ENCODE peak calls at places on chromosomes 13 and 19, in five cellular contexts. T is GM23248, W is testis, H is uterus, Z is Karpas-422. G is an unnamed sample. For H3K36me3, the result is how much of the 10 kb centered on the place peaks cover.

GRCh38 chr19:12789098-12789903 is 2.0 kb upstream of the JUNB start:
- DNase-seq in T (peak), Z (peak), H (peak), W (no peak), G (no peak)

GRCh38 chr13:43942301-43942700 is 62.6 kb downstream of the LACC1 start:
- DNase-seq in H (no peak), T (no peak), W (no peak), Z (no peak), G (no peak)

GRCh38 chr19:31819837-31820236 is 470.6 kb upstream of the TSHZ3 start:
- DNase-seq in H (no peak), Z (no peak), T (no peak), W (no peak), G (no peak)

GRCh38 chr19:31152906-31153305 is 196.3 kb downstream of the TSHZ3 start:
- DNase-seq in T (peak), H (no peak), Z (no peak), W (no peak), G (no peak)

GRCh38 chr13:114241918-114242317 is 7.2 kb downstream of the CDC16 start:
- DNase-seq in W (no peak), T (no peak), Z (no peak), H (no peak), G (no peak)

GRCh38 chr19:39342647-39343305 is 555 bp downstream of the SAMD4B start:
- DNase-seq in H (peak), Z (no peak), T (peak), W (no peak), G (no peak)

GRCh38 chr19:14030997-14031718 is 404 bp upstream of the IL27RA start:
- DNase-seq in T (no peak), H (no peak), W (no peak), Z (no peak), G (no peak)

GRCh38 chr19:37304884-37305255 is 66.0 kb upstream of the ZNF527 start:
- DNase-seq in T (no peak), Z (no peak), H (no peak), W (no peak), G (no peak)

GRCh38 chr19:16373079-16373478 is 48.5 kb downstream of the KLF2 start:
- DNase-seq in H (no peak), T (no peak), W (no peak), Z (no peak), G (no peak)

GRCh38 chr13:20353973-20354372 is 121.9 kb upstream of the GJB6 start:
- DNase-seq in H (no peak), T (peak), Z (peak), W (no peak), G (no peak)

GRCh38 chr19:30590596-30591229 is 218.5 kb downstream of the ZNF536 start:
- DNase-seq in T (no peak), H (no peak), Z (no peak), W (no peak), G (no peak)

DNA sequence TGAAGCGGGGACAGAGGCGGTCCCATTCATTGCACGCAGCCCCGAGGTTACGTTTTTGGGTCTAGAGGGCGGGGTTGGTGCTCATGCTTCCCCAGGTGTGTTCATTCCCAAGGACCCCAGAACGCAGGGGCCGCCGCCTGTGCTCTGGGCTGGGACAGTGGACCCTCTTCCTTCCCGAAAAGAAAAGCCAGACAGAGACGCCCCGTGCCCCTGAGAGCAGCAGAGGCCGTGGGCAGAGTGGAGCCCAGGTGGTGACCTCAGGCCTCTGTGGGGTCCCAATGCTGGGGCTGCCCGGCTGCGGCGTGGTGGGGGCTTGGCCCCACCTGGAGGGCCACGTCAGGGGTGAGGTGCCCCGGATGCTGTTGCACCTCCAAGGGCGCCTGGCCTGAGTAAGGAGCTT is 15.4 kb downstream of the SGTA start:
- DNase-seq in W (no peak), Z (no peak), H (no peak), T (no peak), G (no peak)
- H3K36me3 ChIP-seq in W (under half), Z (under half), H (under half), T (under half), G (under half)

GRCh38 chr13:24273926-24274325 is 35.5 kb upstream of the C1QTNF9 start:
- DNase-seq in T (no peak), H (no peak), Z (no peak), W (no peak), G (no peak)
- H3K4me3 ChIP-seq in T (no peak), H (no peak), Z (no peak), W (no peak), G (no peak)

GRCh38 chr19:58300620-58301019 is 4.6 kb upstream of the ERVK3-1 start:
- DNase-seq in T (no peak), H (no peak), Z (no peak), W (no peak), G (no peak)
- H3K36me3 ChIP-seq in T (under half), H (under half), Z (half or more), W (under half), G (under half)

DNA sequence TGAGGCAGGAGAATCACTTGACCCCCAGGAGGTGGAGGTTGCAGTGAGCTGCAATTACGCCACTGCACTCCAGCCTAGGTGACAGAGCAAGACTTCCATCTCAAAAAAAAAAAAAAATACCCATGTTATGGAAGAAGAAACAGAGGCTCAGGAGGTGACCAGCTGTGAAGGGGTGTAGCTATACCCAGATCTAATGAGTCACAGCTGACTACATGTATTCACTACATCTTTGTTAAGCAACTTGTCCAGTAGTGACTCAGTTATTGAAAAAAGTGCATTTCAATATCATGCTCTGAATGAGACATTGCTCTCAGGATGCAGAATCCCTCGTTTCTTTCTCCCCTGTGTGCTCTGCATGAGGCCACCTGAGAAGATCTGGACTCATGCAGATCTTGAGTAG is 16.1 kb upstream of the SPART start:
- DNase-seq in T (peak), H (no peak), W (no peak), Z (no peak), G (no peak)
- H3K4me3 ChIP-seq in T (no peak), H (no peak), W (no peak), Z (no peak), G (no peak)

GRCh38 chr19:10256970-10257615 is 5.1 kb downstream of the MRPL4 start:
- DNase-seq in Z (peak), H (no peak), W (no peak), T (no peak), G (no peak)

GRCh38 chr19:10256551-10256950 is 4.5 kb downstream of the MRPL4 start:
- DNase-seq in W (no peak), T (no peak), Z (no peak), H (no peak), G (no peak)

GRCh38 chr19:10260141-10260584 is 8.1 kb downstream of the MRPL4 start:
- DNase-seq in W (no peak), H (no peak), T (peak), Z (peak), G (no peak)

GRCh38 chr19:10259162-10259905 is 7.3 kb downstream of the MRPL4 start:
- DNase-seq in Z (peak), H (peak), W (peak), T (peak), G (peak)

GRCh38 chr19:10258080-10258710 is 6.2 kb downstream of the MRPL4 start:
- DNase-seq in H (no peak), W (no peak), Z (peak), T (no peak), G (no peak)
- H3K36me3 ChIP-seq in H (under half), W (under half), Z (under half), T (under half), G (under half)

GRCh38 chr13:45540864-45541263 is 74.7 kb downstream of the ERICH6B start:
- DNase-seq in Z (no peak), W (no peak), T (no peak), H (no peak), G (no peak)

GRCh38 chr13:45541806-45542205 is 73.7 kb downstream of the ERICH6B start:
- DNase-seq in H (no peak), W (no peak), Z (no peak), T (no peak), G (no peak)

GRCh38 chr13:45544520-45544919 is 71.0 kb downstream of the ERICH6B start:
- DNase-seq in T (no peak), H (no peak), W (no peak), Z (peak), G (no peak)

GRCh38 chr13:45542878-45543277 is 72.7 kb downstream of the ERICH6B start:
- DNase-seq in W (no peak), Z (no peak), H (no peak), T (no peak), G (no peak)

DNA sequence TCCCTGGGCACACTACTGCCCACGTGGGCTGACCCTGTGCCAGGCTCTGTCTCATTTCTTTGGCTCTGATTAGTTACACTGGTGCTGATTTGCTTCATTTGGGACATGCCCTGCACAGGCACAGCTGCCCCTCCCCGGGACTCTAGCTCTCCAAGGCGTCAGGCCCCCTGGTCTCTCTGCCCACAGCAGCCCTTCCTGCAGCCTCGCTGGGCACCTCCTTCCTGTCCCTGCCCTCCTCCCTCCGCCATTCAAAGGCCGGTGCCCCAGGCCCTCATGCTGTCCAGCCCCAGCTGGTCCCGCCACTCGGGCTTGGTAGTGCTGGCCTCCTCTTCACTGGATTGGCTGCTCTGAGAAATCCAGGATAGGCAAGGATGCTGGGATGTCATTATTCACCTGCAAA is 73.1 kb downstream of the ERICH6B start:
- DNase-seq in W (no peak), T (no peak), Z (no peak), H (no peak), G (no peak)
- H3K4me3 ChIP-seq in W (no peak), T (no peak), Z (no peak), H (no peak), G (no peak)

GRCh38 chr13:110663491-110663890 is 42.4 kb downstream of the CARS2 start:
- DNase-seq in Z (no peak), T (no peak), W (no peak), H (no peak), G (no peak)

GRCh38 chr13:110664074-110664473 is 41.8 kb downstream of the CARS2 start:
- DNase-seq in T (no peak), H (no peak), Z (no peak), W (no peak), G (no peak)

GRCh38 chr13:110664673-110665072 is 41.2 kb downstream of the CARS2 start:
- DNase-seq in T (no peak), H (no peak), Z (no peak), W (no peak), G (no peak)

GRCh38 chr13:110665491-110666254 is 40.2 kb downstream of the CARS2 start:
- DNase-seq in T (no peak), Z (no peak), H (no peak), W (no peak), G (no peak)

DNA sequence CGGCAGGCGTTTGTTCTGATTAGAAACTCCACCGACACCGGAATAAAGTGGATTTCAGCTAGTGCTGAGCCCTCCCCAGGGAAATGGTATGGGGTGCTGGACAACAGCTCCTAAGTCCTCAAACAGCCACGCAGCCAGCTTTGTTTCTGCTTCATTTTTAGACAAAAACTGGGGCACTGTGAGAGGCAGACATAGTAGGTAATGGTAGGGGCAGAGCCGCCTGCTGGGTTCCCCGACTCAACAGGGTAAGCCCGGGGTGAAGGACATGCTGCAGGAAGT is 39.7 kb downstream of the CARS2 start:
- DNase-seq in H (no peak), W (no peak), Z (no peak), T (no peak), G (no peak)
- H3K36me3 ChIP-seq in H (under half), W (under half), Z (half or more), T (half or more), G (under half)

GRCh38 chr19:51327066-51327985 is 14.6 kb downstream of the VSIG10L start:
- DNase-seq in T (peak), W (peak), H (no peak), Z (no peak), G (peak)
- H3K4me3 ChIP-seq in T (peak), W (peak), H (no peak), Z (no peak), G (no peak)

GRCh38 chr19:47069795-47070194 is 21.4 kb upstream of the TMEM160 start:
- DNase-seq in T (no peak), H (no peak), Z (no peak), W (no peak), G (no peak)

GRCh38 chr19:47067215-47067847 is 18.9 kb upstream of the TMEM160 start:
- DNase-seq in Z (no peak), H (no peak), W (no peak), T (no peak), G (no peak)

GRCh38 chr19:47068876-47069406 is 20.5 kb upstream of the TMEM160 start:
- DNase-seq in Z (no peak), T (no peak), W (no peak), H (no peak), G (no peak)

GRCh38 chr19:47066376-47067214 is 18.2 kb upstream of the TMEM160 start:
- DNase-seq in Z (no peak), T (no peak), H (no peak), W (no peak), G (no peak)

DNA sequence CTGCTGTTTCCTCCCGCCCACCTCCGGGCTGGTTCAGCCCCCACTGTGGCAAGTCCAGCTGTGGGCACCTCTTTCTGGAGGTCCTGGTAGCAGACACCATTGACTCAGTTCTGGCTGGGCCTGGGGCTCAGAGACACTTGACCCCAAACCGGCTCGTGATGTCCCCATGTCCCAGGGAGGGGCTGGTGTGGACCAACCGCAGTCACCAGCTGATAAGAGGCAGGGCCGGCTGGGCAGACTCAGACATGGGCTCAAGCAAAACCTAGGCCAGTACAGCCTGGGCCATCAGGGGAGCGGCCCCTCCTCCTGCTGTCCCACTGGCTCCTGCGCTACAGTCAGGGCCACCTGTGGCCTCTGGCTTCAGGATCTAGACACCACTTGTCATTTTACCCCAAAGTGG is 19.8 kb upstream of the TMEM160 start:
- DNase-seq in T (no peak), W (no peak), Z (no peak), H (no peak), G (no peak)
- H3K36me3 ChIP-seq in T (under half), W (under half), Z (under half), H (under half), G (half or more)

G was measured in GM06990.